ENCODE peak calls at places on chromosomes 6 and 20, in six cellular contexts. S is MM.1S, R is cardiac muscle cell, Z is lung, M is type B pancreatic cell, H is bronchial epithelial cell. X is an unnamed sample.

GRCh38 chr20:18571009-18571408 is 3.8 kb downstream of the SMIM26 start:
- DNase-seq in M (no peak), Z (no peak), H (no peak), S (no peak), R (no peak), X (no peak)

GRCh38 chr6:155352812-155353211 is 38.5 kb upstream of the TFB1M start:
- DNase-seq in R (no peak), S (no peak), M (no peak), Z (no peak), H (peak), X (no peak)

GRCh38 chr20:61725966-61726365 is 339.7 kb downstream of the TAF4 start:
- DNase-seq in M (no peak), H (no peak), S (no peak), Z (no peak), R (no peak), X (no peak)

GRCh38 chr6:31927242-31927867 is at the start of gene C2:
- DNase-seq in M (no peak), R (no peak), H (no peak), Z (peak), S (no peak), X (no peak)

GRCh38 chr20:46901638-46902037 is 7.0 kb downstream of the EYA2 start:
- DNase-seq in S (no peak), M (no peak), H (peak), Z (no peak), R (no peak), X (no peak)

GRCh38 chr20:36273414-36274247 is 32.5 kb upstream of the DLGAP4 start:
- DNase-seq in M (no peak), Z (no peak), H (peak), S (peak), R (no peak), X (peak)

GRCh38 chr6:21413428-21413827 is 180.1 kb upstream of the SOX4 start:
- DNase-seq in M (no peak), H (no peak), S (no peak), Z (no peak), R (no peak), X (no peak)

GRCh38 chr20:44209691-44210421 is 715 bp downstream of the OSER1 start:
- DNase-seq in Z (no peak), R (peak), H (no peak), S (peak), M (no peak), X (no peak)

GRCh38 chr20:49700411-49701185 is 13.1 kb downstream of the B4GALT5 start:
- DNase-seq in R (no peak), S (no peak), Z (no peak), M (no peak), H (peak), X (no peak)

GRCh38 chr20:3068986-3069900 is 2.2 kb upstream of the OXT start:
- DNase-seq in Z (no peak), S (peak), M (no peak), R (no peak), H (peak), X (no peak)

GRCh38 chr20:12153616-12154015 is 235.9 kb downstream of the BTBD3 start:
- DNase-seq in S (no peak), Z (no peak), M (no peak), H (no peak), R (no peak), X (no peak)

GRCh38 chr6:126540161-126540560 is 200.2 kb downstream of the CENPW start:
- DNase-seq in Z (no peak), M (no peak), S (no peak), H (no peak), R (no peak), X (no peak)

GRCh38 chr20:15992564-15992963 is 580.7 kb downstream of the KIF16B start:
- DNase-seq in M (no peak), S (no peak), H (peak), R (no peak), Z (no peak), X (no peak)

GRCh38 chr6:154890874-154891273 is 104.2 kb upstream of the TIAM2 start:
- DNase-seq in M (no peak), Z (no peak), S (no peak), H (no peak), R (no peak), X (no peak)

GRCh38 chr20:13231031-13231752 is 10.1 kb downstream of the ISM1 start:
- DNase-seq in S (no peak), H (peak), M (no peak), R (no peak), Z (no peak), X (no peak)

GRCh38 chr6:161351855-161352254 is 78.0 kb upstream of the AGPAT4 start:
- DNase-seq in Z (no peak), S (no peak), R (no peak), M (no peak), H (no peak), X (no peak)

GRCh38 chr6:9704989-9705388 is 709.9 kb downstream of the TFAP2A start:
- DNase-seq in H (no peak), M (no peak), S (no peak), Z (no peak), R (no peak), X (no peak)

GRCh38 chr20:55515831-55516230 is 489.5 kb downstream of the CBLN4 start:
- DNase-seq in R (no peak), Z (no peak), M (no peak), S (no peak), H (peak), X (no peak)

GRCh38 chr20:55200317-55200716 is 724.9 kb downstream of the DOK5 start:
- DNase-seq in R (no peak), Z (no peak), H (peak), S (no peak), M (no peak), X (no peak)

GRCh38 chr6:24445704-24446103 is 43.0 kb downstream of the MRS2 start:
- DNase-seq in M (no peak), S (no peak), R (no peak), Z (no peak), H (no peak), X (no peak)

GRCh38 chr6:9272671-9273070 is 837.3 kb upstream of the SLC35B3 start:
- DNase-seq in R (no peak), Z (no peak), S (no peak), H (no peak), M (no peak), X (no peak)

GRCh38 chr6:89978749-89979145 is 84.5 kb downstream of the GJA10 start:
- DNase-seq in M (no peak), S (no peak), H (no peak), R (no peak), Z (no peak), X (no peak)

GRCh38 chr6:126170875-126171489 is 168.9 kb upstream of the CENPW start:
- DNase-seq in Z (no peak), R (peak), M (no peak), S (peak), H (peak), X (peak)

GRCh38 chr6:148831064-148831463 is 84.2 kb downstream of the UST start:
- DNase-seq in H (no peak), S (no peak), Z (no peak), R (no peak), M (no peak), X (peak)

GRCh38 chr6:28738396-28738765 is 185.4 kb downstream of the TRIM27 start:
- DNase-seq in S (no peak), Z (no peak), H (no peak), M (no peak), R (no peak), X (no peak)

DNA sequence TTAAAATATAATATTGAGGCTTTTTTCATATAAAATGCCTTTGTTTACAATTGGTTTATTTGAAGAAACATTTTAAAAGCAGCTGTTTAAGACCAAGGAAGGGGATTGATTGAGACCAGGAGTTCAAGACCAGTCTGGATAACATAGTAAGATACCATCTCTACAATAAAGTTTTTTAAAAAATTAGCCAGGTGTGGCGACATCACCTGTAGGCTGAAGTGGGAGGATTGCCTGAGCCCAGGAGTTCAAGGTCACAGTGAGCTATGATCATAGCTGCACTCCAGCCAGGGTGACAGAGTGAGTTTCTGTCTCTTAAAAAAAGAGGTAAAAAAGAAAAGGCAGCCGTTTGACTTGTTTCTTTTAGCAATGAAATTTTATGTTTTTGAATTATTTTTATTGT is 117.0 kb downstream of the STXBP5 start:
- DNase-seq in M (no peak), S (no peak), Z (no peak), R (no peak), H (no peak), X (no peak)
- TF ChIP-seq CTCF in M (no peak), S (no peak), Z (no peak), R (no peak), H (no peak), X (no peak)

GRCh38 chr20:10094566-10095173 is 59.9 kb downstream of the ANKEF1 start:
- DNase-seq in Z (no peak), R (no peak), S (no peak), M (no peak), H (no peak), X (no peak)
- TF ChIP-seq CTCF in Z (no peak), R (peak), S (no peak), M (peak), H (peak), X (no peak)

GRCh38 chr6:88569959-88570358 is 393.5 kb downstream of the RNGTT start:
- DNase-seq in Z (no peak), R (no peak), H (no peak), M (no peak), S (no peak), X (no peak)
- TF ChIP-seq CTCF in Z (no peak), R (no peak), H (no peak), M (no peak), S (no peak), X (no peak)

DNA sequence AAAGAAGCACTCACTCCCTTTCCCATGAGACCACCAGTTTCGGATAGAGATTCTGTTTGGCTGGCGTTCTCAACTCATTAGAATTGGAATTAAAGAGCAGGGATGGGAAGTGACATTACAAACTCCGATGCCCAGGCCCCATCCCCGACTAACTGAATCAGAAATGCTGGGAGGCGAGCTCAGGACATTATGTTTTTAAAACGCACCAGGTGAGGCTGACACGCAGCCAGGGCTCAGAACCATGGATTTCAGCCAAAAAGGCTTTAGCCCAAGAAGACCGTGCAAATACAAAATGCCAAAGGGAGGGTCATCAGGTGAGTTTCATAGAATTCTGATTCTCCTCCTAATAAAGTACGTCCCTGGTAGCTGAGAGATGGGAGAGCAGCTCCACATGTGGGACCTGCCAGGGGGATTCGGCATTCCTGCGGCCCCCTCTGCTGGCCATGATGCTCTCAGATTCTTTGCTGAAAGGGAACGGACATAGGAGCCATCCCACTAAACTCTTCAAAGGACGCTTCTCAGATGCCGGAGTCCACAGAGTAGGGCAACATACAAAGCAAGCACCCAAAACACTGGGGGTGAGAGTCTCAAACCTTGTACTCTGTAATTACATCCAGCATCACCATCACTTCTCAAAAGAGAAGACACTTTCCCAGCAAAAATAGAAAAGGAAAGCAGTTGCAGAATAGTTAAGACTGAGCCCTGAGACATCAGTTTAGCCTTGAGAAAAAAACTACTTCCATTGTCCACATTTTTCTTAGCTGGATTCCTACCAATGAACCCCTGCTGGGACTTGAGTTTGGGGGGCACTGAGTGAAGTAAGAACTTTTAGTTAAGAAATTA is 205.2 kb downstream of the BMP7 start:
- DNase-seq in R (peak), S (no peak), M (no peak), Z (no peak), H (no peak), X (no peak)
- TF ChIP-seq CTCF in R (peak), S (peak), M (peak), Z (no peak), H (no peak), X (no peak)

GRCh38 chr6:43992126-43992663 is 135.1 kb downstream of the MRPL14 start:
- DNase-seq in H (no peak), S (no peak), R (no peak), M (no peak), Z (no peak), X (no peak)

GRCh38 chr6:43989556-43990248 is 137.6 kb downstream of the MRPL14 start:
- DNase-seq in H (no peak), M (no peak), R (no peak), S (no peak), Z (no peak), X (no peak)

GRCh38 chr6:43988801-43989200 is 138.5 kb downstream of the MRPL14 start:
- DNase-seq in M (no peak), Z (no peak), R (no peak), S (no peak), H (no peak), X (no peak)

GRCh38 chr6:43990627-43991619 is 136.3 kb downstream of the MRPL14 start:
- DNase-seq in S (no peak), M (no peak), H (no peak), Z (no peak), R (peak), X (no peak)

DNA sequence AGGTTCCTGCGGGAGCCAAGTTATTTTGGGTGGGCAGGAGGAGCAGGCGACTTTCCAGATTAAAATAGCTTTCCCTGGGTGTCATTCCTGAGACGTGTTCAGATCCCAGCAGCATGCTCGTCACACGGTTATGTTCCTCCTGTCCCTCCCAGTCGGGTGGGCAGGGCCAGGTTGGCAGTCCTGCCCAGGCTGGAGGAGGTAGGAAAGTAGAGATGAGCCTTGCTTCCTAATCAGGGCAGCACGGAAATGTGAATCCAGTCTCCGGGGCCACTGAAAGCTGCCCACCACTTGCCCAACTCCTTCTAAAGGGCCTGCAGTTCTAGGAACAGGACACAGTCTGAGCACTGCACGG is 137.0 kb downstream of the MRPL14 start:
- DNase-seq in H (no peak), S (no peak), R (peak), Z (no peak), M (no peak), X (no peak)
- TF ChIP-seq CTCF in H (no peak), S (no peak), R (no peak), Z (no peak), M (no peak), X (no peak)

GRCh38 chr6:108489699-108490098 is 71.0 kb upstream of the FOXO3 start:
- DNase-seq in M (no peak), R (no peak), S (no peak), Z (no peak), H (no peak), X (no peak)
- TF ChIP-seq CTCF in M (no peak), R (no peak), S (no peak), Z (no peak), H (no peak), X (no peak)

GRCh38 chr20:32205502-32206382 is 1.8 kb downstream of the PLAGL2 start:
- DNase-seq in H (peak), Z (no peak), S (no peak), M (no peak), R (peak), X (peak)

GRCh38 chr20:32208499-32209154 is 947 bp downstream of the POFUT1 start:
- DNase-seq in S (no peak), R (no peak), M (no peak), H (no peak), Z (no peak), X (no peak)

GRCh38 chr20:32207211-32207625 is 325 bp downstream of the PLAGL2 start:
- DNase-seq in Z (no peak), R (no peak), S (no peak), H (no peak), M (no peak), X (no peak)

GRCh38 chr20:32206383-32207210 is 946 bp downstream of the PLAGL2 start:
- DNase-seq in M (no peak), Z (no peak), S (no peak), R (no peak), H (no peak), X (no peak)

GRCh38 chr20:32207626-32208498 is at the start of the genes PLAGL2 and POFUT1:
- DNase-seq in Z (peak), S (peak), R (peak), M (peak), H (peak), X (peak)
- TF ChIP-seq CTCF in Z (no peak), S (peak), R (peak), M (peak), H (peak), X (peak)

GRCh38 chr6:5261545-5262109 is 314 bp downstream of the FARS2 start:
- DNase-seq in R (no peak), Z (no peak), S (no peak), H (peak), M (no peak), X (no peak)

GRCh38 chr6:5259428-5259827 is 1.3 kb downstream of the LYRM4 start:
- DNase-seq in H (no peak), Z (no peak), S (no peak), R (no peak), M (no peak), X (no peak)

GRCh38 chr6:5260111-5260620 is 584 bp downstream of the LYRM4 start:
- DNase-seq in R (peak), Z (peak), H (peak), S (peak), M (peak), X (peak)

GRCh38 chr6:5257400-5257799 is 3.4 kb downstream of the LYRM4 start:
- DNase-seq in M (no peak), Z (no peak), S (no peak), H (no peak), R (no peak), X (no peak)

DNA sequence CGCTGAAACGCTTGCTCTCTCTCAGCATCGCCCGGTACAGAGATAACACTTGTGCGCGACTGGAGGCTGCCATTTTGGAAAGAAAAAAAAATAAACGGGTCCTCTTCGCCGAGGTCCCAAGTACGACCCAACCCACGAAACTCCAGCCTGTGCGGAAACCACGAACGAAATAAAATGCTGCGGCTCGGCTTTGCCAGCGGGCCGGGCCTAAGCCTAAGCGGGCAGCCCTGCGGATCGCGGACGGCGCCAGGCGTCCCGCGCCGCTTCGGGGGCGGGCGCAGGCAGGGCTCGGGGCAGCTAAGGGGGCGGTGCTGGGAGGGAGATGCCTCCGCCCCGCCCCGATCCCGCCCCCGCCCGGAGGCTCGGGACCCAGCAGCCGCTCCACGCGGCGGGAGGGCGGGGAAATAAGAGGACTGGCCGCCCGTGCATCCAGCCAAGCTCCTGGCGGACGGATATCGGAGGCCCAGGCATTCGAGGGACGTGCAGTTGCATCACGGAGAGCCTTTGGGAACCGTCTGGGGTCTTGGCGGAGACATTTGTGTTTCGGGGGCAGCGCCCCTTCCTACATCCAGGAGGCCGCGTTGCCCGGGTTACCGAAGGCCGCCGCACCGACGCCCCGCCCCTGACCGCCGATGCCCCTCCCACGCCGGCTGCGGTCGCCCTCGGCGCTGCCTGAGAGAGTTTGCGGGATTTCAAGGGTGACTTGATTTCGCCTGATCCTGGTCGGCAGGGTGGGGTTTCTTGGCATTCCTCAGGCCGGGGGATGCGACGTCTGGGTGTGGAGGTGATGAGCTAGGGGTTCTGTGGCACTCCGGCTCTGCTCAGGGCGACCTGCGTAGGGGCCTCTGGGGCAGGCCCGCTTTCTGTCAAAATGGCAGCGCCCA is at the start of the genes FARS2 and LYRM4:
- DNase-seq in M (peak), Z (peak), H (peak), S (peak), R (peak), X (peak)
- TF ChIP-seq CTCF in M (peak), Z (no peak), H (no peak), S (peak), R (no peak), X (peak)